ENCODE peak calls at places on chromosome 5, in eight cellular contexts. I is epithelial cell of proximal tubule; B is neural progenitor cell; N is CD4-positive, CD25-positive, alpha-beta regulatory T cell; X is heart right ventricle; E is dorsolateral prefrontal cortex; S is mesenchymal stem cell; D is lower leg skin. U is an unnamed sample.

GRCh38 chr5:56759521-56759920 is 55.8 kb upstream of the MAP3K1 start:
- DNase-seq in I (no peak), B (no peak), N (no peak), X (no peak), E (no peak), S (no peak), D (no peak), U (no peak)

GRCh38 chr5:133354323-133355161 is 257.8 kb downstream of the FSTL4 start:
- DNase-seq in I (no peak), B (no peak), N (no peak), X (no peak), E (no peak), S (no peak), D (no peak), U (no peak)

GRCh38 chr5:135651156-135651555 is 72.4 kb upstream of the CXCL14 start:
- DNase-seq in I (peak), B (no peak), N (no peak), X (no peak), E (no peak), S (peak), D (peak), U (peak)

GRCh38 chr5:13115476-13115875 is 829.0 kb downstream of the DNAH5 start:
- DNase-seq in I (no peak), B (no peak), N (no peak), X (no peak), E (no peak), S (no peak), D (no peak), U (no peak)

GRCh38 chr5:54520438-54520846 is 2.9 kb downstream of the SNX18 start:
- DNase-seq in I (no peak), B (no peak), N (no peak), X (peak), E (no peak), S (peak), D (peak), U (peak)

GRCh38 chr5:83586874-83587776 is 115.6 kb downstream of the VCAN start:
- DNase-seq in I (no peak), B (no peak), N (no peak), X (no peak), E (no peak), S (no peak), D (no peak), U (peak)

GRCh38 chr5:114686345-114686744 is 324.5 kb downstream of the KCNN2 start:
- DNase-seq in I (no peak), B (no peak), N (no peak), X (no peak), E (no peak), S (no peak), D (no peak), U (no peak)

GRCh38 chr5:96384353-96384752 is 48.7 kb downstream of the PCSK1 start:
- DNase-seq in I (peak), B (no peak), N (no peak), X (peak), E (no peak), S (peak), D (no peak), U (no peak)

GRCh38 chr5:41763096-41763495 is 107.1 kb downstream of the OXCT1 start:
- DNase-seq in I (no peak), B (no peak), N (no peak), X (no peak), E (no peak), S (peak), D (no peak), U (peak)

GRCh38 chr5:20601678-20602100 is 613.7 kb upstream of the CDH18 start:
- DNase-seq in I (peak), B (peak), N (no peak), X (no peak), E (no peak), S (peak), D (no peak), U (peak)

DNA sequence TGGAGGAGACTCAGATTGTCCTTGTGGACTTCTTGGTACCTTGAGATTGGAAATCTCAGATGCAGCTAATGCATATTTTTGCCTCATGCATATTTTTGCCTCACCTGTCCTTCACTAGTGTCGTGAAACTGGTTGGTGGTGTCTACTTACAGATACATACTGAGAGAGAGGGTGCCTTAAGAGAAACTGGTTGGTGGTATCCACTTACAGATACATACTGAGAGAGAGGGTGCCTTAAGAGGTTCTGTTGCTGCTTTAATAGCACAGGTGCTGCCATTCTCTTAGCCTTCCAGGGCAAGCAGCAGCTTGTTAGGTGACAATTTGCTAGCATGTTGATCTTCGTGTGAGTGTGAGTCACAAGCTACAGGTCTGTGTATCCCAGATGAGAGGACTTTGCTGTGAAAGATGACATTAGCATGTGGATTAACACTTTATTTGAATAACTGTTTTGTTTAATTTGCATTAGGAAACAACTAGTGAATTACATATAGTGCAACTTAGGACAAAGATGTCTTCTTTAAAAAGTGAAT is 1.4 kb downstream of the PTTG1 start:
- DNase-seq in I (no peak), B (no peak), N (no peak), X (no peak), E (no peak), S (no peak), D (no peak), U (no peak)
- H3K4me3 ChIP-seq in I (peak), B (peak), N (peak), X (peak), E (no peak), S (no peak), D (no peak), U (peak)

GRCh38 chr5:172102913-172103629 is 85.0 kb downstream of the STK10 start:
- DNase-seq in I (peak), B (peak), N (no peak), X (peak), E (no peak), S (peak), D (peak), U (peak)
- H3K4me3 ChIP-seq in I (no peak), B (no peak), N (no peak), X (no peak), E (no peak), S (peak), D (no peak), U (no peak)

DNA sequence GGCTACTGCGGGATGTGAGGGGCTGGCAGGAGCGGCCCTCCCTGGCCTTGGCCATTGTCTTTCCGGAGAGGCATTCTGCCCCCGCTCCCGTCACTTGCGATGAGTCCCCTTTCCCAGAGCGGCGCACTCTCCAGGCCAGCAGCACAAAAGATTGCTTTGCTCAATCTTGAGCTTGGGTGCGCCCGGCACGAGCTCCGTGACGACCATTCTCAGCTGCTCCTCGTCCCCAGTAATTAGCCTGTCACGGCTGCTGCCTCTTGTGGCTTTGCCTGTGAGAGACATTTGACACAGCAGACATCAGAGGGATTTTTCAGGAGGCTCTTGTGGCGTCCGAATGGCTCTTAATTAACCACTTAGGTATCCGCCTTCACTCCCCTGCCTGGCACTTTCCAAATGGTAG is 397.9 kb upstream of the IRX1 start:
- DNase-seq in I (no peak), B (peak), N (no peak), X (no peak), E (no peak), S (no peak), D (no peak), U (no peak)
- H3K4me3 ChIP-seq in I (no peak), B (peak), N (no peak), X (no peak), E (peak), S (no peak), D (no peak), U (no peak)

DNA sequence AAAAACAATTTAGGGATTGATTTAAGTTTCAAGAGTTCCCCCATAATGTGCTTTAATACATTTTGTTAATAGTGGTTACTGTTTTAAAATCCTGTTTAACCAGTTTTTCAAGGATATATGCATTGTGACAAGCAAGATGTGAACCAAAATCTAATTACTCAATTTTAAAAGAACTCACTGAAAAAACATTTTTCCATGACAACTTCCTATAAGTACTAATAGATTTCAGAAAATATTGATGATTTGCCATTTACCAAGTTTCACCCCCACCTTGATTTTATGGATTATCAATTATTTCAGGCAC is 4.9 kb upstream of the DNAJC21 start:
- DNase-seq in I (no peak), B (no peak), N (no peak), X (no peak), E (no peak), S (no peak), D (no peak), U (no peak)
- H3K4me3 ChIP-seq in I (no peak), B (no peak), N (no peak), X (no peak), E (no peak), S (no peak), D (no peak), U (no peak)